ENCODE peak calls at places on chromosome 4, in five cellular contexts. N is fibroblast of lung; I is CD4-positive, alpha-beta T cell; U is pancreas; C is left ventricle myocardium inferior. O is an unnamed sample.

GRCh38 chr4:26061248-26061986 is 147.4 kb downstream of the SMIM20 start:
- DNase-seq in I (no peak), U (no peak), N (peak; percentile 52), C (no peak), O (no peak)

GRCh38 chr4:146054676-146055075 is 116.1 kb upstream of the ZNF827 start:
- DNase-seq in N (no peak), I (no peak), U (no peak), C (no peak), O (no peak)

GRCh38 chr4:183860726-183861125 is 44.4 kb upstream of the STOX2 start:
- DNase-seq in C (no peak), N (no peak), I (no peak), U (no peak), O (no peak)

GRCh38 chr4:147825451-147826287 is 93.8 kb downstream of the ARHGAP10 start:
- DNase-seq in N (peak; percentile 8), C (peak; percentile 68), I (no peak), U (peak; percentile 89), O (peak; percentile 70)

GRCh38 chr4:183422962-183423653 is 21.3 kb upstream of the CDKN2AIP start:
- DNase-seq in U (no peak), C (no peak), N (peak; percentile 16), I (no peak), O (no peak)

GRCh38 chr4:153589703-153590595 is 94.1 kb upstream of the TLR2 start:
- DNase-seq in C (no peak), U (no peak), I (no peak), N (no peak), O (no peak)

GRCh38 chr4:72666910-72667309 is 97.9 kb upstream of the ADAMTS3 start:
- DNase-seq in N (no peak), I (no peak), C (no peak), U (no peak), O (no peak)

GRCh38 chr4:108690738-108691137 is 40.3 kb downstream of the OSTC start:
- DNase-seq in U (no peak), I (no peak), N (peak; percentile 19), C (no peak), O (no peak)

GRCh38 chr4:76357981-76358380 is 51.4 kb downstream of the STBD1 start:
- DNase-seq in U (no peak), N (no peak), I (no peak), C (no peak), O (no peak)

GRCh38 chr4:151960449-151961246 is 199.8 kb upstream of the GATB start:
- DNase-seq in N (no peak), U (no peak), I (no peak), C (no peak), O (no peak)

GRCh38 chr4:123661080-123661737 is 264.6 kb downstream of the SPRY1 start:
- DNase-seq in N (peak; percentile 62), C (no peak), I (no peak), U (no peak), O (no peak)

GRCh38 chr4:101187837-101188236 is 159.5 kb downstream of the PPP3CA start:
- DNase-seq in N (peak; percentile 42), C (no peak), I (no peak), U (no peak), O (no peak)

GRCh38 chr4:173538148-173538902 is 8.3 kb upstream of the HAND2 start:
- DNase-seq in N (no peak), U (peak; percentile 25), C (peak; percentile 74), I (no peak), O (peak; percentile 75)

GRCh38 chr4:99043346-99043745 is 45.2 kb downstream of the ADH5 start:
- DNase-seq in N (no peak), U (no peak), I (no peak), C (no peak), O (no peak)
- H3K27ac ChIP-seq in N (no peak overlapping the region), U (no peak overlapping the region), I (peak overlapping the region; percentile 48), C (no peak overlapping the region), O (no peak overlapping the region)

DNA sequence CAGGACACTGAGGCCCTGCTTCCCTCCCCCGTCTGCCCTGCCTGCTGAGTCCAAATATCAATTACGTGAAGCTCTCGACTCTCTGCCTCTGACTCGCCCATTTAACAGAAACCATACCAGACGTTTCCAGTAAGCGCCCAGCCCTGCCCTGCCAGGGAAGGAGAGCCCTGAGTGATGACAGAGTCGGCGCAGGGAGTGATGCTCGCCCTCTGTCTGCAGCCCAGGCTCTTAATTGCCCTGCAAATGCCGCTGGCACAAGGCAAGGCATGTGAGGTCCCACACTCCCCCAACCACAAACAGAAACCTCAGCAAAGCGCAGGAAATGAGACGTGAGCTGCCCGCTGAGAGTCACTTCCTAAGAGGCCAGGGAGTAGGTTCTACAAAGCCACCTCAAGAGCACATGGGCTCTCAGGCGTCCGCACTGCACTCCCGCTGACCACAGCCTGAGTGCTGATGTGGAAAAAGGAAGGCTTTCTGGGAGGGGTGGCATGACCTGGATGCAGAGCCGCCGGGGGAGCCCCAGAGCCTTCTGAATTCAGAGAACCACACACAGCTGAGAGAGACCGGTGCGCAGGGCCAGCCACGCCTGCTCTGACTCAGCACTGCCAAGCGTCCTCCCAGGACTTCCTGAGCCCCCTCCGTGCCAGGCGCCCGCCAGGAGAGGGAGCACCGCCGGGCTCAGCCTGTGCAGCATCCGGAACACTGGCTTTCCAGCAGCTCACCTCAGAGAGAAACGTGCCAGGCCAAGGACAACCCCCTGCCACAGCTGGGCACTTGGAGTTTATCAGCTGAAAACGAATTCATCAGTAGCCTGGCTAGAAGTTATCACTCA is 5.3 kb downstream of the ZFYVE28 start:
- DNase-seq in N (peak; percentile 83), U (peak; percentile 87), I (peak; percentile 75), C (peak; percentile 76), O (peak; percentile 83)
- H3K27ac ChIP-seq in N (peak overlapping the region; percentile 85), U (peak overlapping the region; percentile 44), I (peak overlapping the region; percentile 81), C (peak overlapping the region; percentile 84), O (peak overlapping the region; percentile 30)

GRCh38 chr4:121070696-121071639 is 1.4 kb downstream of the NDNF start:
- DNase-seq in U (peak; percentile 49), N (peak; percentile 43), I (no peak), C (peak; percentile 40), O (peak; percentile 26)
- H3K27ac ChIP-seq in U (no peak overlapping the region), N (peak overlapping the region; percentile 17), I (no peak overlapping the region), C (peak overlapping the region; percentile 82), O (peak overlapping the region; percentile 66)

GRCh38 chr4:125988464-125988863 is 673.7 kb downstream of the FAT4 start:
- DNase-seq in U (no peak), I (no peak), N (no peak), C (no peak), O (no peak)

GRCh38 chr4:125991398-125991797 is 676.6 kb downstream of the FAT4 start:
- DNase-seq in U (no peak), I (no peak), C (no peak), N (no peak), O (no peak)

GRCh38 chr4:125994024-125994423 is 679.3 kb downstream of the FAT4 start:
- DNase-seq in I (no peak), U (no peak), C (no peak), N (peak; percentile 32), O (no peak)

GRCh38 chr4:125994430-125994829 is 679.7 kb downstream of the FAT4 start:
- DNase-seq in N (no peak), C (no peak), I (no peak), U (no peak), O (no peak)
- H3K27ac ChIP-seq in N (no peak overlapping the region), C (no peak overlapping the region), I (no peak overlapping the region), U (no peak overlapping the region), O (no peak overlapping the region)

DNA sequence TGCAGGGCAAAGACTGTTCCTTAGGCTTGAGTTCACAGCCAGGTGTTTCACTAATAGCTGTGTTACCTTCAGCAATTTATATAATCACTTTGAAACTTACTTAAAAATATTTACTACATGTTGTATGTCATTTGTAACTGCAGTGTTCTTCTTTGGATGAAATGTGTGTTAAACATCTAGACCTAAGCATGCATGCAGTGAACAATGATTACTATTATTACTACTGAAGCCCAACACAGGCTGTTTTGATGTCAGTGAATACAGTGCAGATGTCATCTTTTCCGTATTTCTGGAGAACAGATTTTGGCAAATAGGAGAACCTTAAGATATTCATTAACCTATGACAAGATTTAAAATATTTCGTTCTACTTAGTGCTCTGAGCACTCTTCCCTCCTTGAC is 101.8 kb upstream of the ANK2 start:
- DNase-seq in I (no peak), U (no peak), N (no peak), C (no peak), O (no peak)
- H3K27ac ChIP-seq in I (no peak overlapping the region), U (no peak overlapping the region), N (no peak overlapping the region), C (no peak overlapping the region), O (no peak overlapping the region)

DNA sequence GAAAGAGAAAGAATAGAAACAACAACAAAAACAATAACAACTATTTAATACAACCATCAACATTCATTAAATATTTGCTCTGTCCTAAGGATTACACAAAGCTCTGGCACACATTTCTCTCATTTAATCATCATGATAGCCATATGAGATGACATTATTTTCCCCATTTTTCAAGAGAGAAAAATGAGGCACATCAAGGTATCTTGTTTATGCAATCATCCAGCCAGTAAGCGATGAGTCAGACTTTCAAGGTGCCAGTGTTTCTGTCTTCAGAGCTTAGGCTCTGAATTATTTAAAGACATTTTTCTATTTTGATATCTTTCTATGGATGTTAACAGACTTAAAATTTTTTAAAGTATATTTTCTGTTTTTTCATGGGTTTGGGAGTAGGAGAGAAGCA is 541.8 kb upstream of the SMIM31 start:
- DNase-seq in U (no peak), C (no peak), N (no peak), I (no peak), O (no peak)
- H3K27ac ChIP-seq in U (no peak overlapping the region), C (no peak overlapping the region), N (no peak overlapping the region), I (no peak overlapping the region), O (no peak overlapping the region)

GRCh38 chr4:105895324-105895608 is at the start of gene NPNT:
- DNase-seq in C (no peak), I (no peak), U (no peak), N (no peak), O (no peak)
- H3K27ac ChIP-seq in C (no peak within 1 kb of the TSS), I (no peak within 1 kb of the TSS), U (peak within 1 kb of the TSS; percentile 60), N (no peak within 1 kb of the TSS), O (peak within 1 kb of the TSS; percentile 5)

GRCh38 chr4:55312491-55313101 is 33.4 kb upstream of the SRD5A3 start:
- DNase-seq in N (peak; percentile 61), I (no peak), U (no peak), C (no peak), O (peak; percentile 45)
- H3K27ac ChIP-seq in N (no peak overlapping the region), I (no peak overlapping the region), U (no peak overlapping the region), C (peak overlapping the region; percentile 47), O (peak overlapping the region; percentile 27)

GRCh38 chr4:139266208-139266582 is 13.8 kb downstream of the MGARP start:
- DNase-seq in I (no peak), U (no peak), N (no peak), C (no peak), O (no peak)
- H3K27ac ChIP-seq in I (no peak overlapping the region), U (peak overlapping the region; percentile 5), N (peak overlapping the region; percentile 16), C (peak overlapping the region; percentile 71), O (peak overlapping the region; percentile 36)